ENCODE peak calls at places on chromosomes 6 and 20, in eight cellular contexts. I, K, U, J, V, P, G and C are unnamed samples.

GRCh38 chr20:50585678-50586077 is 75.5 kb downstream of the PTPN1 start:
- DNase-seq in K (no peak), G (no peak), J (no peak), V (no peak), P (no peak), U (no peak), I (no peak), C (no peak)

GRCh38 chr6:112065426-112065986 is 11.6 kb downstream of the CCN6 start:
- DNase-seq in G (no peak), I (no peak), V (no peak), J (no peak), K (no peak), P (no peak), U (no peak), C (no peak)

GRCh38 chr6:116370328-116370716 is 425 bp upstream of the DSE start:
- DNase-seq in P (no peak), V (no peak), K (peak; percentile 41), J (no peak), I (no peak), U (no peak), G (no peak), C (no peak)

GRCh38 chr20:52484438-52484837 is 292.9 kb upstream of the ZFP64 start:
- DNase-seq in J (no peak), I (no peak), G (no peak), K (no peak), U (no peak), V (peak; percentile 49), P (no peak), C (no peak)

GRCh38 chr6:35146453-35146852 is 5.3 kb upstream of the TCP11 start:
- DNase-seq in G (no peak), I (no peak), V (peak; percentile 67), P (peak; percentile 47), K (peak; percentile 42), U (peak; percentile 18), J (peak; percentile 70), C (peak; percentile 25)

GRCh38 chr20:19813839-19814238 is 55.8 kb downstream of the RIN2 start:
- DNase-seq in J (no peak), U (no peak), K (no peak), I (no peak), G (no peak), P (peak; percentile 87), V (no peak), C (no peak)

GRCh38 chr6:157666721-157667120 is 156.3 kb upstream of the SNX9 start:
- DNase-seq in G (no peak), U (no peak), J (no peak), V (no peak), K (no peak), P (no peak), I (no peak), C (no peak)

GRCh38 chr6:5285081-5285480 is 23.8 kb downstream of the FARS2 start:
- DNase-seq in G (no peak), P (no peak), J (no peak), I (no peak), V (no peak), K (no peak), U (no peak), C (no peak)

GRCh38 chr20:10536531-10536930 is 101.4 kb downstream of the SLX4IP start:
- DNase-seq in J (no peak), U (no peak), V (peak; percentile 57), I (no peak), P (peak; percentile 41), K (peak; percentile 52), G (no peak), C (no peak)

GRCh38 chr6:11273406-11274065 is 41.1 kb upstream of the NEDD9 start:
- DNase-seq in P (no peak), G (no peak), U (no peak), I (no peak), J (no peak), V (no peak), K (peak; percentile 37), C (no peak)

GRCh38 chr6:111347589-111347988 is 135.4 kb downstream of the REV3L start:
- DNase-seq in U (no peak), V (no peak), J (no peak), K (no peak), G (no peak), P (no peak), I (no peak), C (no peak)

GRCh38 chr6:166997768-166998255 is 1.4 kb upstream of the CEP43 start:
- DNase-seq in U (no peak), G (peak; percentile 42), V (peak; percentile 77), K (peak; percentile 79), I (peak; percentile 45), J (peak; percentile 65), P (peak; percentile 73), C (peak; percentile 37)

GRCh38 chr6:158853872-158854213 is 34.7 kb upstream of the EZR start:
- DNase-seq in J (no peak), P (no peak), K (no peak), U (no peak), V (no peak), I (no peak), G (no peak), C (no peak)

GRCh38 chr20:438581-439469 is 23.5 kb downstream of the TBC1D20 start:
- DNase-seq in K (no peak), U (no peak), I (peak; percentile 65), P (peak; percentile 55), G (no peak), V (no peak), J (no peak), C (peak; percentile 39)

GRCh38 chr6:28353356-28353755 is 3.6 kb downstream of the ZKSCAN3 start:
- DNase-seq in U (no peak), V (no peak), P (no peak), G (no peak), J (no peak), K (no peak), I (no peak), C (no peak)

GRCh38 chr20:3740600-3741301 is 8.3 kb downstream of the HSPA12B start:
- DNase-seq in P (no peak), V (no peak), K (no peak), J (no peak), U (no peak), I (no peak), G (no peak), C (no peak)

GRCh38 chr20:3739054-3739925 is 6.8 kb downstream of the HSPA12B start:
- DNase-seq in P (peak; percentile 49), U (no peak), K (no peak), V (no peak), G (no peak), I (no peak), J (no peak), C (peak; percentile 75)

GRCh38 chr20:3735768-3736167 is 3.3 kb downstream of the HSPA12B start:
- DNase-seq in G (no peak), K (no peak), U (no peak), V (no peak), P (no peak), J (no peak), I (no peak), C (peak; percentile 3)

GRCh38 chr20:3739926-3740599 is 7.6 kb downstream of the HSPA12B start:
- DNase-seq in V (no peak), P (no peak), K (no peak), J (no peak), U (no peak), I (no peak), G (no peak), C (no peak)

GRCh38 chr20:3738109-3739053 is 5.9 kb downstream of the HSPA12B start:
- DNase-seq in J (no peak), K (no peak), V (no peak), I (no peak), U (no peak), P (no peak), G (no peak), C (peak; percentile 48)
- H3K4me3 ChIP-seq in J (no peak overlapping the region), K (no peak overlapping the region), V (no peak overlapping the region), I (no peak overlapping the region), U (no peak overlapping the region), P (no peak overlapping the region), G (no peak overlapping the region), C (peak overlapping the region; percentile 4)

DNA sequence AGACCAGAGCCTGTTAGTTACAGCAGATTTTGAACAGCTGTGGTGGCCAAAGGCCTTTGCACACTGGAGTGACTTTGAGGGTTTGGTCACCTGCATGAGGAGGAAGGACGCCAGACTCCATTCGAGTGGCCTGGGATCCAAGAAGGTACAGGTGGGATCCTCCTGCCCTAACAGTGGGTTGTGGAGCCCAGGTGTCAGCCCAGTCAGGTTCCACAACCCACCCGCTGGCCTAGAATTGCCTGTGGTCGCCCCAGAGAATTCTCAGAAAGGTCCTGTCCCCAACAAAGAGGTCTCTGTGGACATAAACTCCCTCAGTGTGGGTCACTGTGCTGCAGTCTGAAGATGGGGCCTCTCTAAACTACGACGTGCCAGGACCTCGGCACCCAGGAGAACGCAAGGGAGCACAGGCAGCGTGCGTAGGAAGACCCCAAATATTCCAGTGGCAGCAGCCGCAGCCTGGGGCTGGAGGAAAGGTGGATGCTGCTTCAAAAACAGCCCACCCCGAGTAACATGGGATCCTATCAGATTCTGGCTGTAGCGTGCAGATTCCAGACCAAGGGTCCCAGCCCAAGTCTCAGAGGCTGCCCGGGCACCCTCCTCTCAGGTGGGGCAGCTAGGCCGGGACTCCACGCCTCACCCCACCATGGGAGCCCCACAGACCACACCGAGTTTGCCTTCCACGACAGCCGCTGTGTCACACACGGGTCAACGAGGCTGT is 16.0 kb downstream of the ACSS1 start:
- DNase-seq in P (no peak), K (no peak), V (no peak), J (no peak), G (no peak), U (no peak), I (no peak), C (peak; percentile 23)
- H3K4me1 ChIP-seq in P (peaks cover 5% of the 10 kb centered on the region), K (no peaks in the 10 kb centered on the region), V (peaks cover 44% of the 10 kb centered on the region), J (peaks cover 9% of the 10 kb centered on the region), G (peaks cover 2% of the 10 kb centered on the region), U (peaks cover 97% of the 10 kb centered on the region), I (peaks cover 61% of the 10 kb centered on the region), C (peaks cover 96% of the 10 kb centered on the region)

DNA sequence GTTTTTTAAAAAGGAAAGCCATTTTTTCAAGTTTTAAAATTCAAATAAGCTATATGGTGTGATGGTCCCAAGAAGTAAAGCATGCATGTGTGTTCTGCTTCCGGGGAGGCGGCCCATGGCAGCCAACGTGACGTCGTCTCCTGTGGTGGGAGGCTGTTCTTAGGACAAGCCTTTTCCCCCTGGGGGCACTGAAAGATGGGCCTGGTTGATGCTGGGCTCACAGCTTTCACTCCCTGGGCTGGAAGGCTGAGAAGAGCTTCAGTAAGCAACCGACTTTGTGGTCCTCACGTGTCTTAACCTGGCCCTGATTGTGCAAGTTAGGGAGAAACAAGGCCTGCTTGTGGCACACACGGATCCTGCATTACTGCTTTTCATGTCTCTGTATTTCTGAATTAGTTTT is 84.1 kb downstream of the SMOC2 start:
- DNase-seq in J (no peak), U (no peak), K (no peak), V (no peak), G (no peak), I (no peak), P (no peak), C (no peak)
- H3K9me3 ChIP-seq in J (no peaks in the 10 kb centered on the region), U (no peaks in the 10 kb centered on the region), K (no peaks in the 10 kb centered on the region), V (no peaks in the 10 kb centered on the region), G (no peaks in the 10 kb centered on the region), I (no peaks in the 10 kb centered on the region), P (no peaks in the 10 kb centered on the region), C (no peaks in the 10 kb centered on the region)

GRCh38 chr6:3457710-3458605 is 1.1 kb upstream of the SLC22A23 start:
- DNase-seq in G (no peak), K (peak; percentile 63), V (peak; percentile 58), J (peak; percentile 37), I (no peak), P (peak; percentile 65), U (peak; percentile 62), C (peak; percentile 38)
- H3K4me3 ChIP-seq in G (peak overlapping the region; percentile 80), K (peak overlapping the region; percentile 95), V (peak overlapping the region; percentile 78), J (no peak overlapping the region), I (peak overlapping the region; percentile 52), P (peak overlapping the region; percentile 46), U (peak overlapping the region; percentile 71), C (peak overlapping the region; percentile 61)

GRCh38 chr6:15272562-15272961 is 26.7 kb downstream of the JARID2 start:
- DNase-seq in U (no peak), V (no peak), I (no peak), G (no peak), J (no peak), K (no peak), P (no peak), C (no peak)
- H3K4me1 ChIP-seq in U (peaks cover 68% of the 10 kb centered on the region), V (peaks cover 49% of the 10 kb centered on the region), I (peaks cover 29% of the 10 kb centered on the region), G (peaks cover 22% of the 10 kb centered on the region), J (peaks cover 24% of the 10 kb centered on the region), K (peaks cover 10% of the 10 kb centered on the region), P (peaks cover 8% of the 10 kb centered on the region), C (peaks cover 12% of the 10 kb centered on the region)